ENCODE peak calls at places on chromosomes 16 and 17, in eight cellular contexts. One of them, this sample, is unnamed.

GRCh38 chr16:80347900-80348299 is 192.9 kb upstream of the DYNLRB2 start:
- DNase-seq in hepatocyte: no peak
- DNase-seq in H9: no peak
- DNase-seq in cardiac fibroblast: peak
- DNase-seq in type B pancreatic cell: no peak
- DNase-seq in RWPE2: no peak
- DNase-seq in heart left ventricle: peak
- DNase-seq in MCF 10A: peak
- DNase-seq in this sample: no peak

GRCh38 chr17:66172144-66172543 is 19.8 kb downstream of the CEP112 start:
- DNase-seq in RWPE2: no peak
- DNase-seq in MCF 10A: no peak
- DNase-seq in heart left ventricle: no peak
- DNase-seq in hepatocyte: no peak
- DNase-seq in H9: no peak
- DNase-seq in type B pancreatic cell: no peak
- DNase-seq in cardiac fibroblast: no peak
- DNase-seq in this sample: no peak

GRCh38 chr17:1089915-1090314 is 89.9 kb downstream of the ABR start:
- DNase-seq in MCF 10A: no peak
- DNase-seq in heart left ventricle: no peak
- DNase-seq in RWPE2: no peak
- DNase-seq in hepatocyte: no peak
- DNase-seq in type B pancreatic cell: no peak
- DNase-seq in H9: no peak
- DNase-seq in cardiac fibroblast: peak
- DNase-seq in this sample: no peak

GRCh38 chr17:40122466-40122943 is 734 bp downstream of the MSL1 start:
- DNase-seq in type B pancreatic cell: no peak
- DNase-seq in MCF 10A: peak
- DNase-seq in cardiac fibroblast: peak
- DNase-seq in hepatocyte: peak
- DNase-seq in heart left ventricle: peak
- DNase-seq in RWPE2: no peak
- DNase-seq in H9: peak
- DNase-seq in this sample: peak

GRCh38 chr17:21286066-21286770 is 1.7 kb downstream of the MAP2K3 start:
- DNase-seq in type B pancreatic cell: no peak
- DNase-seq in H9: no peak
- DNase-seq in RWPE2: peak
- DNase-seq in cardiac fibroblast: peak
- DNase-seq in MCF 10A: peak
- DNase-seq in hepatocyte: peak
- DNase-seq in heart left ventricle: peak
- DNase-seq in this sample: peak

GRCh38 chr16:11098601-11099377 is 154.4 kb downstream of the CLEC16A start:
- DNase-seq in hepatocyte: no peak
- DNase-seq in type B pancreatic cell: no peak
- DNase-seq in cardiac fibroblast: peak
- DNase-seq in RWPE2: no peak
- DNase-seq in H9: no peak
- DNase-seq in heart left ventricle: no peak
- DNase-seq in MCF 10A: no peak
- DNase-seq in this sample: no peak

GRCh38 chr16:5460701-5461100 is 363.1 kb upstream of the EEF2KMT start:
- DNase-seq in hepatocyte: no peak
- DNase-seq in H9: no peak
- DNase-seq in heart left ventricle: no peak
- DNase-seq in type B pancreatic cell: no peak
- DNase-seq in cardiac fibroblast: no peak
- DNase-seq in MCF 10A: no peak
- DNase-seq in RWPE2: no peak
- DNase-seq in this sample: no peak

GRCh38 chr17:2796164-2797140 is at the start of gene RAP1GAP2:
- DNase-seq in heart left ventricle: peak
- DNase-seq in hepatocyte: no peak
- DNase-seq in cardiac fibroblast: no peak
- DNase-seq in H9: no peak
- DNase-seq in type B pancreatic cell: no peak
- DNase-seq in RWPE2: no peak
- DNase-seq in MCF 10A: no peak
- DNase-seq in this sample: peak

GRCh38 chr17:77281024-77281903 is 140.5 kb downstream of the SEC14L1 start:
- DNase-seq in hepatocyte: peak
- DNase-seq in type B pancreatic cell: no peak
- DNase-seq in heart left ventricle: peak
- DNase-seq in RWPE2: peak
- DNase-seq in H9: peak
- DNase-seq in MCF 10A: peak
- DNase-seq in cardiac fibroblast: peak
- DNase-seq in this sample: peak

GRCh38 chr16:87246269-87247065 is 70.7 kb downstream of the C16orf95 start:
- DNase-seq in hepatocyte: no peak
- DNase-seq in cardiac fibroblast: no peak
- DNase-seq in type B pancreatic cell: no peak
- DNase-seq in RWPE2: no peak
- DNase-seq in H9: no peak
- DNase-seq in heart left ventricle: no peak
- DNase-seq in MCF 10A: no peak
- DNase-seq in this sample: no peak

GRCh38 chr16:25210758-25211157 is 6.0 kb upstream of the AQP8 start:
- DNase-seq in type B pancreatic cell: no peak
- DNase-seq in RWPE2: no peak
- DNase-seq in cardiac fibroblast: peak
- DNase-seq in MCF 10A: no peak
- DNase-seq in heart left ventricle: no peak
- DNase-seq in H9: no peak
- DNase-seq in hepatocyte: no peak
- DNase-seq in this sample: no peak

GRCh38 chr16:17945080-17945601 is 391.4 kb downstream of the NPIPA8 start:
- DNase-seq in H9: no peak
- DNase-seq in heart left ventricle: no peak
- DNase-seq in cardiac fibroblast: no peak
- DNase-seq in type B pancreatic cell: no peak
- DNase-seq in MCF 10A: no peak
- DNase-seq in hepatocyte: no peak
- DNase-seq in RWPE2: no peak
- DNase-seq in this sample: no peak

GRCh38 chr16:77171750-77172635 is 19.0 kb upstream of the MON1B start:
- DNase-seq in type B pancreatic cell: no peak
- DNase-seq in hepatocyte: peak
- DNase-seq in H9: no peak
- DNase-seq in MCF 10A: peak
- DNase-seq in cardiac fibroblast: peak
- DNase-seq in heart left ventricle: no peak
- DNase-seq in RWPE2: no peak
- DNase-seq in this sample: peak

GRCh38 chr17:79503440-79503839 is 107.4 kb downstream of the RBFOX3 start:
- DNase-seq in MCF 10A: no peak
- DNase-seq in cardiac fibroblast: no peak
- DNase-seq in hepatocyte: no peak
- DNase-seq in heart left ventricle: no peak
- DNase-seq in RWPE2: no peak
- DNase-seq in H9: no peak
- DNase-seq in type B pancreatic cell: no peak
- DNase-seq in this sample: no peak

GRCh38 chr16:83903739-83904138 is 4.8 kb downstream of the MLYCD start:
- DNase-seq in type B pancreatic cell: no peak
- DNase-seq in RWPE2: no peak
- DNase-seq in hepatocyte: peak
- DNase-seq in H9: no peak
- DNase-seq in cardiac fibroblast: peak
- DNase-seq in heart left ventricle: peak
- DNase-seq in MCF 10A: no peak
- DNase-seq in this sample: no peak

GRCh38 chr16:30085820-30086219 is 5.9 kb downstream of the TBX6 start:
- DNase-seq in heart left ventricle: peak
- DNase-seq in type B pancreatic cell: no peak
- DNase-seq in RWPE2: no peak
- DNase-seq in MCF 10A: no peak
- DNase-seq in H9: no peak
- DNase-seq in cardiac fibroblast: no peak
- DNase-seq in hepatocyte: no peak
- DNase-seq in this sample: no peak

GRCh38 chr17:21285164-21286065 is 904 bp downstream of the MAP2K3 start:
- DNase-seq in RWPE2: no peak
- DNase-seq in H9: no peak
- DNase-seq in MCF 10A: peak
- DNase-seq in heart left ventricle: peak
- DNase-seq in hepatocyte: peak
- DNase-seq in cardiac fibroblast: peak
- DNase-seq in type B pancreatic cell: no peak
- DNase-seq in this sample: no peak

GRCh38 chr17:30244853-30245385 is 9.4 kb upstream of the SLC6A4 start:
- DNase-seq in MCF 10A: no peak
- DNase-seq in hepatocyte: no peak
- DNase-seq in heart left ventricle: no peak
- DNase-seq in cardiac fibroblast: no peak
- DNase-seq in type B pancreatic cell: no peak
- DNase-seq in RWPE2: no peak
- DNase-seq in H9: no peak
- DNase-seq in this sample: no peak

GRCh38 chr16:17173134-17173729 is 297.5 kb downstream of the XYLT1 start:
- DNase-seq in RWPE2: peak
- DNase-seq in hepatocyte: peak
- DNase-seq in heart left ventricle: no peak
- DNase-seq in type B pancreatic cell: no peak
- DNase-seq in cardiac fibroblast: peak
- DNase-seq in MCF 10A: no peak
- DNase-seq in H9: no peak
- DNase-seq in this sample: no peak

GRCh38 chr16:46688101-46688656 is 799 bp downstream of the VPS35 start:
- DNase-seq in RWPE2: no peak
- DNase-seq in hepatocyte: no peak
- DNase-seq in H9: no peak
- DNase-seq in heart left ventricle: no peak
- DNase-seq in cardiac fibroblast: peak
- DNase-seq in type B pancreatic cell: no peak
- DNase-seq in MCF 10A: no peak
- DNase-seq in this sample: no peak

GRCh38 chr17:81340606-81341346 is 45.7 kb upstream of the SLC38A10 start:
- DNase-seq in RWPE2: peak
- DNase-seq in type B pancreatic cell: no peak
- DNase-seq in cardiac fibroblast: peak
- DNase-seq in H9: peak
- DNase-seq in MCF 10A: no peak
- DNase-seq in hepatocyte: peak
- DNase-seq in heart left ventricle: peak
- DNase-seq in this sample: no peak

GRCh38 chr17:51056813-51057510 is 63.7 kb downstream of the SPAG9 start:
- DNase-seq in RWPE2: no peak
- DNase-seq in heart left ventricle: no peak
- DNase-seq in H9: peak
- DNase-seq in type B pancreatic cell: no peak
- DNase-seq in cardiac fibroblast: peak
- DNase-seq in hepatocyte: peak
- DNase-seq in MCF 10A: peak
- DNase-seq in this sample: peak

GRCh38 chr17:13107726-13108235 is 90.0 kb upstream of the ELAC2 start:
- DNase-seq in MCF 10A: no peak
- DNase-seq in heart left ventricle: no peak
- DNase-seq in cardiac fibroblast: no peak
- DNase-seq in hepatocyte: no peak
- DNase-seq in type B pancreatic cell: no peak
- DNase-seq in RWPE2: no peak
- DNase-seq in H9: no peak
- DNase-seq in this sample: no peak

GRCh38 chr17:60586288-60586974 is 13.6 kb upstream of the PPM1D start:
- DNase-seq in heart left ventricle: no peak
- DNase-seq in H9: peak
- DNase-seq in hepatocyte: peak
- DNase-seq in cardiac fibroblast: peak
- DNase-seq in type B pancreatic cell: no peak
- DNase-seq in MCF 10A: peak
- DNase-seq in RWPE2: no peak
- DNase-seq in this sample: no peak
- TF ChIP-seq CTCF in heart left ventricle: no peak
- TF ChIP-seq CTCF in H9: peak
- TF ChIP-seq CTCF in hepatocyte: peak
- TF ChIP-seq CTCF in cardiac fibroblast: peak
- TF ChIP-seq CTCF in type B pancreatic cell: peak
- TF ChIP-seq CTCF in MCF 10A: peak
- TF ChIP-seq CTCF in RWPE2: peak
- TF ChIP-seq CTCF in this sample: peak

GRCh38 chr17:57852955-57853328 is 3.1 kb upstream of the MRPS23 start:
- DNase-seq in heart left ventricle: no peak
- DNase-seq in MCF 10A: no peak
- DNase-seq in type B pancreatic cell: no peak
- DNase-seq in H9: no peak
- DNase-seq in cardiac fibroblast: no peak
- DNase-seq in hepatocyte: no peak
- DNase-seq in RWPE2: no peak
- DNase-seq in this sample: no peak

GRCh38 chr17:57853695-57854094 is 3.9 kb upstream of the MRPS23 start:
- DNase-seq in RWPE2: no peak
- DNase-seq in heart left ventricle: no peak
- DNase-seq in type B pancreatic cell: no peak
- DNase-seq in cardiac fibroblast: no peak
- DNase-seq in H9: no peak
- DNase-seq in MCF 10A: peak
- DNase-seq in hepatocyte: no peak
- DNase-seq in this sample: no peak

GRCh38 chr17:57849874-57850754 is at the start of gene MRPS23:
- DNase-seq in MCF 10A: peak
- DNase-seq in RWPE2: peak
- DNase-seq in type B pancreatic cell: peak
- DNase-seq in H9: peak
- DNase-seq in hepatocyte: peak
- DNase-seq in heart left ventricle: peak
- DNase-seq in cardiac fibroblast: peak
- DNase-seq in this sample: peak

GRCh38 chr17:57849163-57849873 is 526 bp downstream of the MRPS23 start:
- DNase-seq in MCF 10A: no peak
- DNase-seq in heart left ventricle: no peak
- DNase-seq in RWPE2: no peak
- DNase-seq in type B pancreatic cell: no peak
- DNase-seq in cardiac fibroblast: no peak
- DNase-seq in H9: no peak
- DNase-seq in hepatocyte: no peak
- DNase-seq in this sample: no peak

GRCh38 chr17:57852041-57852954 is 2.5 kb upstream of the MRPS23 start:
- DNase-seq in cardiac fibroblast: no peak
- DNase-seq in heart left ventricle: no peak
- DNase-seq in MCF 10A: no peak
- DNase-seq in hepatocyte: no peak
- DNase-seq in H9: no peak
- DNase-seq in RWPE2: no peak
- DNase-seq in type B pancreatic cell: no peak
- DNase-seq in this sample: no peak
- TF ChIP-seq CTCF in cardiac fibroblast: no peak
- TF ChIP-seq CTCF in heart left ventricle: no peak
- TF ChIP-seq CTCF in MCF 10A: no peak
- TF ChIP-seq CTCF in hepatocyte: no peak
- TF ChIP-seq CTCF in H9: no peak
- TF ChIP-seq CTCF in RWPE2: no peak
- TF ChIP-seq CTCF in type B pancreatic cell: no peak
- TF ChIP-seq CTCF in this sample: no peak

GRCh38 chr17:38557836-38558750 is 47.7 kb downstream of the SRCIN1 start:
- DNase-seq in hepatocyte: peak
- DNase-seq in MCF 10A: peak
- DNase-seq in H9: peak
- DNase-seq in RWPE2: peak
- DNase-seq in heart left ventricle: peak
- DNase-seq in type B pancreatic cell: peak
- DNase-seq in cardiac fibroblast: peak
- DNase-seq in this sample: peak
- TF ChIP-seq CTCF in hepatocyte: peak
- TF ChIP-seq CTCF in MCF 10A: peak
- TF ChIP-seq CTCF in H9: peak
- TF ChIP-seq CTCF in RWPE2: peak
- TF ChIP-seq CTCF in heart left ventricle: peak
- TF ChIP-seq CTCF in type B pancreatic cell: peak
- TF ChIP-seq CTCF in cardiac fibroblast: peak
- TF ChIP-seq CTCF in this sample: peak

GRCh38 chr16:57299719-57300386 is 15.4 kb upstream of the PLLP start:
- DNase-seq in type B pancreatic cell: peak
- DNase-seq in heart left ventricle: peak
- DNase-seq in RWPE2: peak
- DNase-seq in cardiac fibroblast: peak
- DNase-seq in hepatocyte: peak
- DNase-seq in H9: peak
- DNase-seq in MCF 10A: peak
- DNase-seq in this sample: peak
- TF ChIP-seq CTCF in type B pancreatic cell: peak
- TF ChIP-seq CTCF in heart left ventricle: no peak
- TF ChIP-seq CTCF in RWPE2: no peak
- TF ChIP-seq CTCF in cardiac fibroblast: peak
- TF ChIP-seq CTCF in hepatocyte: peak
- TF ChIP-seq CTCF in H9: peak
- TF ChIP-seq CTCF in MCF 10A: peak
- TF ChIP-seq CTCF in this sample: peak